ENCODE peak calls at places on chromosome 18, in nine cellular contexts. X is transverse colon; Q is HAP-1; K is CD4-positive, CD25-positive, alpha-beta regulatory T cell; S is aorta; H is tibial artery; B is heart right ventricle; F is PC-9; T is heart left ventricle. Y is an unnamed sample.

GRCh38 chr18:48222118-48222517 is 187.1 kb downstream of the ZBTB7C start:
- DNase-seq in X (peak; percentile 50), Q (no peak), K (no peak), S (no peak), H (no peak), B (no peak), F (peak; percentile 23), T (peak; percentile 67), Y (no peak)

GRCh38 chr18:41604964-41605363 is 350.1 kb upstream of the PIK3C3 start:
- DNase-seq in X (no peak), Q (no peak), K (no peak), S (no peak), H (no peak), B (no peak), F (no peak), T (no peak), Y (no peak)

GRCh38 chr18:24341361-24341760 is 56.3 kb downstream of the OSBPL1A start:
- DNase-seq in X (no peak), Q (no peak), K (no peak), S (no peak), H (no peak), B (no peak), F (no peak), T (no peak), Y (no peak)

GRCh38 chr18:74132201-74132600 is 15.4 kb downstream of the FBXO15 start:
- DNase-seq in X (no peak), Q (no peak), K (no peak), S (no peak), H (no peak), B (no peak), F (no peak), T (no peak), Y (no peak)

GRCh38 chr18:46946656-46947282 is 29.4 kb downstream of the KATNAL2 start:
- DNase-seq in X (peak; percentile 64), Q (no peak), K (peak; percentile 5), S (peak; percentile 85), H (peak; percentile 80), B (peak; percentile 79), F (peak; percentile 68), T (peak; percentile 84), Y (peak; percentile 88)

GRCh38 chr18:50038448-50038847 is 156.5 kb downstream of the MYO5B start:
- DNase-seq in X (no peak), Q (no peak), K (no peak), S (no peak), H (no peak), B (no peak), F (no peak), T (no peak), Y (no peak)

GRCh38 chr18:67600181-67600631 is 83.7 kb upstream of the DSEL start:
- DNase-seq in X (no peak), Q (no peak), K (no peak), S (no peak), H (no peak), B (no peak), F (peak; percentile 23), T (no peak), Y (no peak)

GRCh38 chr18:6004683-6005082 is 109.4 kb upstream of the TMEM200C start:
- DNase-seq in X (no peak), Q (no peak), K (no peak), S (no peak), H (no peak), B (no peak), F (no peak), T (no peak), Y (no peak)

GRCh38 chr18:74242451-74243096 is 49.2 kb downstream of the CYB5A start:
- DNase-seq in X (no peak), Q (no peak), K (no peak), S (no peak), H (no peak), B (no peak), F (no peak), T (no peak), Y (no peak)

GRCh38 chr18:79397830-79398761 is 2.4 kb downstream of the NFATC1 start:
- DNase-seq in X (no peak), Q (no peak), K (no peak), S (peak; percentile 46), H (peak; percentile 63), B (no peak), F (no peak), T (peak; percentile 26), Y (peak; percentile 74)

GRCh38 chr18:43578636-43579203 is 301.4 kb upstream of the SYT4 start:
- DNase-seq in X (no peak), Q (no peak), K (no peak), S (no peak), H (no peak), B (no peak), F (no peak), T (no peak), Y (no peak)

GRCh38 chr18:10361660-10362059 is 92.8 kb upstream of the APCDD1 start:
- DNase-seq in X (no peak), Q (no peak), K (no peak), S (no peak), H (no peak), B (no peak), F (no peak), T (no peak), Y (no peak)

GRCh38 chr18:70132999-70133398 is 72.5 kb downstream of the RTTN start:
- DNase-seq in X (no peak), Q (no peak), K (no peak), S (no peak), H (peak; percentile 63), B (no peak), F (no peak), T (peak; percentile 20), Y (no peak)

GRCh38 chr18:32093523-32093922 is 1.8 kb downstream of the RNF138 start:
- DNase-seq in X (peak; percentile 14), Q (no peak), K (no peak), S (no peak), H (no peak), B (no peak), F (no peak), T (no peak), Y (no peak)

DNA sequence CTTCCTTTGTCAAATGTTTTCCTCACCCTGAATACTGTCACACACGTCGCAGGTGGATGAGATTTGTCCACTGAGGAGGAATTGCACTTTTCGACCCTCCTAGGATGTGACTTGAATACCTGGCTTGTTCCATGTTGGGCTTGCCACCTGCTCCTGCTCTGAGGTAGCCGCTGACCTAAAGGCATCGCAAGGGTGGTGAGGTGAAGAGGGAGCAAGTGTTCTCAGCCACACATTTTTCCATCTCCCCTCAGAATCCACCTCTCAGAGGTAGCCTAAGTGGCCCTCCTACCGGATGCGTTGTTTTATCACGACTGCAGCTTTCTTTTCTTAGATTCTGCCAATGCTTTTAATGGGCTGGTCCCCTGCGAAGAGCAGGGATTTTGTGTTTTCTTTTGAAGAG is 386.5 kb downstream of the TGIF1 start:
- DNase-seq in X (no peak), Q (no peak), K (no peak), S (no peak), H (no peak), B (no peak), F (no peak), T (no peak), Y (peak; percentile 28)
- H3K4me3 ChIP-seq in X (no peak overlapping the region), Q (no peak overlapping the region), K (no peak overlapping the region), S (no peak overlapping the region), H (no peak overlapping the region), B (no peak overlapping the region), F (no peak overlapping the region), T (no peak overlapping the region), Y (no peak overlapping the region)

DNA sequence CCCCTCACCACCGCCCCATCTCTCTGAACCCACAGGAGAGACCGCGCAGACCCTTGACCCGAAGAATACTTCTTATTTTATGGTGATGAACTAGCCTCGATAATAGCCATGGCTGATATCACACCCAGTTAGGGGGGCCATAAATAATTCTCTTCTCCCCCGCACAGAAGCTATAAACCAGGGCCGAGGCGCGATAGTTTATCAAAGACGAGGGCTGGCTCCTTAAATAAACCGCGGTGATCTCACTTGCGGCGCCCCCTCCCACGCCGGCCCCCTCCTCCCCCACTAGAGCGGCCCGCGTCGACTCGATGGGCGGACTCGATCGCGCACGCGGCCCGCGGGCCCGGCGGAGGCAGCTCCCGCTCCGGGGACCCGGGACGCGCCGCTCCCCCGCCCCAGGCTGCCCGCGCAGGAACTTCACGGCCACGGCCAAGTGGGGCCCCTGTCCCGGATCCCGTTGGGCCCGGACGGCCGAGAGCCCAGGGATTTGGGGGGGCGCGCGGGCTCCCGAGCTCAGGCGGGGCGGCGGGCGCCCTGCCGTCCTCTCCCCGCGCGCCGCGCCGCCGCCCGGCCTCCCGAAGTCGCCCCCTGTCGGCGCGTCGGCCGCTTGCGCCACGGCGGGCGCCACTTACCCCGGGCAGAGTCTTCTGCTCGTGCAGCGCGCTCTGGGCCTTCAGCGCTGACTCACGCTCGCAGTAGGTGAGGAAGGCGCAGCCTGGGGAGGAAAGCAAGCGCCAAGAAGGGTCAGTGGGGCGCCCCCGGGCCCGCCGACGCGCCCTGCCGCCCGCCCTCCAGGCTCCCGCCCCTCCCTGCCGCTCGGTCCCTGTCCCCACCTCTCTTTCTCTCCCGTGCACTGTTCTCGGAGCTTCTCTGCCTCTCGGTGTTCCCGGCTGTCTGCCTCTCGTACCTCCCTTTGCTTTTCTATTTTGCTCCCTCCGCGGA is 80.4 kb downstream of the CELF4 start:
- DNase-seq in X (peak; percentile 16), Q (peak; percentile 4), K (no peak), S (no peak), H (no peak), B (no peak), F (no peak), T (no peak), Y (peak; percentile 92)
- H3K27me3 ChIP-seq in X (peaks cover 71% of the 10 kb centered on the region), Q (peaks cover 5% of the 10 kb centered on the region), K (peaks cover 22% of the 10 kb centered on the region), S (peaks cover 2% of the 10 kb centered on the region), H (peaks cover 77% of the 10 kb centered on the region), B (peaks cover 69% of the 10 kb centered on the region), F (peaks cover 35% of the 10 kb centered on the region), T (peaks cover 36% of the 10 kb centered on the region), Y (peaks cover 32% of the 10 kb centered on the region)

GRCh38 chr18:35252466-35252865 is 11.6 kb downstream of the ZNF397 start:
- DNase-seq in X (no peak), Q (no peak), K (no peak), S (no peak), H (no peak), B (no peak), F (no peak), T (no peak), Y (no peak)
- H3K36me3 ChIP-seq in X (no peaks in the 10 kb centered on the region), Q (peaks cover 17% of the 10 kb centered on the region), K (peaks cover 28% of the 10 kb centered on the region), S (peaks cover 12% of the 10 kb centered on the region), H (peaks cover 59% of the 10 kb centered on the region), B (peaks cover 15% of the 10 kb centered on the region), F (no peaks in the 10 kb centered on the region), T (peaks cover 39% of the 10 kb centered on the region), Y (peaks cover 13% of the 10 kb centered on the region)

GRCh38 chr18:3059272-3059671 is 46.3 kb upstream of the LPIN2 start:
- DNase-seq in X (no peak), Q (no peak), K (no peak), S (no peak), H (no peak), B (no peak), F (no peak), T (no peak), Y (no peak)

GRCh38 chr18:3066391-3067079 is 53.6 kb upstream of the LPIN2 start:
- DNase-seq in X (no peak), Q (no peak), K (no peak), S (no peak), H (no peak), B (no peak), F (no peak), T (no peak), Y (no peak)

GRCh38 chr18:3060667-3061580 is 48.0 kb upstream of the LPIN2 start:
- DNase-seq in X (no peak), Q (no peak), K (peak; percentile 11), S (no peak), H (no peak), B (no peak), F (no peak), T (peak; percentile 32), Y (no peak)

GRCh38 chr18:3061581-3062416 is 48.9 kb upstream of the LPIN2 start:
- DNase-seq in X (no peak), Q (no peak), K (no peak), S (no peak), H (no peak), B (no peak), F (no peak), T (no peak), Y (no peak)

GRCh38 chr18:3062798-3063563 is 50.0 kb upstream of the LPIN2 start:
- DNase-seq in X (peak; percentile 74), Q (peak; percentile 53), K (peak; percentile 40), S (peak; percentile 77), H (peak; percentile 79), B (peak; percentile 76), F (peak; percentile 31), T (peak; percentile 67), Y (peak; percentile 75)
- H3K4me3 ChIP-seq in X (no peak overlapping the region), Q (no peak overlapping the region), K (peak overlapping the region; percentile 65), S (no peak overlapping the region), H (no peak overlapping the region), B (no peak overlapping the region), F (no peak overlapping the region), T (no peak overlapping the region), Y (no peak overlapping the region)